ENCODE peak calls at places on chromosomes 4 and X, in six cellular contexts. P, K, N, S, W and A are unnamed samples.

GRCh38 chrX:49230500-49231232 is 2.5 kb downstream of the CACNA1F start:
- DNase-seq in N (peak; percentile 48), S (peak; percentile 23), W (no peak), P (peak; percentile 80), K (peak; percentile 86), A (peak; percentile 64)

GRCh38 chr4:48025005-48025404 is 8.4 kb downstream of the NIPAL1 start:
- DNase-seq in P (no peak), W (peak; percentile 59), S (no peak), N (no peak), K (no peak), A (no peak)

GRCh38 chr4:25760518-25761157 is 102.2 kb downstream of the SEL1L3 start:
- DNase-seq in S (no peak), N (no peak), K (no peak), P (no peak), W (peak; percentile 46), A (no peak)

GRCh38 chr4:114191496-114191895 is 212.0 kb upstream of the ARSJ start:
- DNase-seq in W (no peak), K (no peak), N (no peak), P (no peak), S (no peak), A (no peak)

GRCh38 chr4:111991797-111992196 is 153.5 kb upstream of the FAM241A start:
- DNase-seq in N (no peak), P (no peak), S (no peak), K (no peak), W (peak; percentile 76), A (no peak)

GRCh38 chr4:147175460-147176025 is 229.9 kb upstream of the TTC29 start:
- DNase-seq in N (no peak), W (no peak), S (no peak), K (no peak), P (no peak), A (no peak)

GRCh38 chr4:124478518-124478917 is 234.0 kb downstream of the ANKRD50 start:
- DNase-seq in S (no peak), N (no peak), W (no peak), K (no peak), P (no peak), A (no peak)

GRCh38 chr4:88659061-88659889 is 38.4 kb downstream of the NAP1L5 start:
- DNase-seq in W (peak; percentile 86), S (no peak), N (peak; percentile 30), P (peak; percentile 32), K (peak; percentile 56), A (no peak)

GRCh38 chr4:150258569-150258968 is 180.3 kb downstream of the DCLK2 start:
- DNase-seq in W (no peak), S (no peak), N (no peak), P (no peak), K (no peak), A (no peak)

GRCh38 chrX:45077748-45078424 is 122.8 kb downstream of the DIPK2B start:
- DNase-seq in S (no peak), N (no peak), W (peak; percentile 5), P (no peak), K (no peak), A (no peak)

GRCh38 chr4:85762204-85762884 is 287.4 kb downstream of the ARHGAP24 start:
- DNase-seq in K (peak; percentile 34), N (no peak), S (no peak), W (peak; percentile 86), P (no peak), A (no peak)

GRCh38 chr4:71553605-71554004 is 214.8 kb downstream of the SLC4A4 start:
- DNase-seq in N (no peak), P (no peak), S (no peak), W (peak; percentile 51), K (no peak), A (no peak)

GRCh38 chr4:83342476-83342875 is 7.8 kb upstream of the HPSE start:
- DNase-seq in W (peak; percentile 60), K (no peak), P (no peak), S (no peak), N (no peak), A (no peak)

GRCh38 chr4:79603681-79604080 is 195.7 kb upstream of the GK2 start:
- DNase-seq in W (no peak), K (no peak), P (peak; percentile 3), N (no peak), S (no peak), A (no peak)

GRCh38 chrX:40446927-40447326 is 133.8 kb upstream of the ATP6AP2 start:
- DNase-seq in S (no peak), W (peak; percentile 3), N (no peak), P (no peak), K (no peak), A (no peak)

GRCh38 chrX:18119856-18120255 is 100.8 kb downstream of the BEND2 start:
- DNase-seq in K (no peak), S (no peak), N (no peak), W (no peak), P (no peak), A (no peak)